ENCODE peak calls at places on chromosome 10, in five cellular contexts. One of them, this sample, is unnamed.

GRCh38 chr10:77195101-77195500 is 442.5 kb downstream of the KCNMA1 start:
- DNase-seq in GM06990: no peak
- DNase-seq in WERI-Rb-1: no peak
- DNase-seq in mesothelial cell of epicardium: no peak
- DNase-seq in choroid plexus epithelial cell: peak
- DNase-seq in this sample: no peak

GRCh38 chr10:122258136-122259074 is 12.7 kb upstream of the BTBD16 start:
- DNase-seq in GM06990: no peak
- DNase-seq in WERI-Rb-1: no peak
- DNase-seq in mesothelial cell of epicardium: no peak
- DNase-seq in choroid plexus epithelial cell: peak
- DNase-seq in this sample: no peak

GRCh38 chr10:98308602-98309365 is 40.8 kb upstream of the LOXL4 start:
- DNase-seq in GM06990: no peak
- DNase-seq in WERI-Rb-1: peak
- DNase-seq in mesothelial cell of epicardium: no peak
- DNase-seq in choroid plexus epithelial cell: peak
- DNase-seq in this sample: no peak

GRCh38 chr10:452512-453504 is 236.7 kb downstream of the DIP2C start:
- DNase-seq in GM06990: no peak
- DNase-seq in WERI-Rb-1: peak
- DNase-seq in mesothelial cell of epicardium: no peak
- DNase-seq in choroid plexus epithelial cell: peak
- DNase-seq in this sample: no peak

GRCh38 chr10:108461976-108462375 is 1297.5 kb upstream of the SORCS1 start:
- DNase-seq in GM06990: no peak
- DNase-seq in WERI-Rb-1: no peak
- DNase-seq in mesothelial cell of epicardium: no peak
- DNase-seq in choroid plexus epithelial cell: no peak
- DNase-seq in this sample: no peak

GRCh38 chr10:107653832-107654287 is 489.4 kb upstream of the SORCS1 start:
- DNase-seq in GM06990: peak
- DNase-seq in WERI-Rb-1: peak
- DNase-seq in mesothelial cell of epicardium: no peak
- DNase-seq in choroid plexus epithelial cell: peak
- DNase-seq in this sample: no peak

GRCh38 chr10:96833220-96834001 is 1.3 kb downstream of the LCOR start:
- DNase-seq in GM06990: peak
- DNase-seq in WERI-Rb-1: peak
- DNase-seq in mesothelial cell of epicardium: peak
- DNase-seq in choroid plexus epithelial cell: peak
- DNase-seq in this sample: peak

GRCh38 chr10:6114299-6114698 is 25.5 kb downstream of the RBM17 start:
- DNase-seq in GM06990: no peak
- DNase-seq in WERI-Rb-1: no peak
- DNase-seq in mesothelial cell of epicardium: no peak
- DNase-seq in choroid plexus epithelial cell: no peak
- DNase-seq in this sample: no peak

GRCh38 chr10:133142523-133143199 is 17.4 kb upstream of the KNDC1 start:
- DNase-seq in GM06990: no peak
- DNase-seq in WERI-Rb-1: no peak
- DNase-seq in mesothelial cell of epicardium: no peak
- DNase-seq in choroid plexus epithelial cell: no peak
- DNase-seq in this sample: no peak

GRCh38 chr10:133070810-133071209 is 16.9 kb upstream of the ADGRA1 start:
- DNase-seq in GM06990: no peak
- DNase-seq in WERI-Rb-1: no peak
- DNase-seq in mesothelial cell of epicardium: no peak
- DNase-seq in choroid plexus epithelial cell: no peak
- DNase-seq in this sample: no peak

GRCh38 chr10:16910795-16911164 is 93.6 kb upstream of the RSU1 start:
- DNase-seq in GM06990: no peak
- DNase-seq in WERI-Rb-1: no peak
- DNase-seq in mesothelial cell of epicardium: no peak
- DNase-seq in choroid plexus epithelial cell: no peak
- DNase-seq in this sample: no peak

GRCh38 chr10:97843296-97843671 is 6.4 kb upstream of the GOLGA7B start:
- DNase-seq in GM06990: no peak
- DNase-seq in WERI-Rb-1: no peak
- DNase-seq in mesothelial cell of epicardium: no peak
- DNase-seq in choroid plexus epithelial cell: no peak
- DNase-seq in this sample: no peak

GRCh38 chr10:88117227-88117626 is 253.8 kb downstream of the PTEN start:
- DNase-seq in GM06990: no peak
- DNase-seq in WERI-Rb-1: no peak
- DNase-seq in mesothelial cell of epicardium: no peak
- DNase-seq in choroid plexus epithelial cell: no peak
- DNase-seq in this sample: no peak

GRCh38 chr10:88118769-88119559 is 255.5 kb downstream of the PTEN start:
- DNase-seq in GM06990: no peak
- DNase-seq in WERI-Rb-1: no peak
- DNase-seq in mesothelial cell of epicardium: no peak
- DNase-seq in choroid plexus epithelial cell: no peak
- DNase-seq in this sample: no peak

GRCh38 chr10:88120075-88120474 is 256.6 kb downstream of the PTEN start:
- DNase-seq in GM06990: no peak
- DNase-seq in WERI-Rb-1: no peak
- DNase-seq in mesothelial cell of epicardium: no peak
- DNase-seq in choroid plexus epithelial cell: no peak
- DNase-seq in this sample: no peak

GRCh38 chr10:88116491-88116890 is 253.1 kb downstream of the PTEN start:
- DNase-seq in GM06990: no peak
- DNase-seq in WERI-Rb-1: no peak
- DNase-seq in mesothelial cell of epicardium: no peak
- DNase-seq in choroid plexus epithelial cell: no peak
- DNase-seq in this sample: no peak

DNA sequence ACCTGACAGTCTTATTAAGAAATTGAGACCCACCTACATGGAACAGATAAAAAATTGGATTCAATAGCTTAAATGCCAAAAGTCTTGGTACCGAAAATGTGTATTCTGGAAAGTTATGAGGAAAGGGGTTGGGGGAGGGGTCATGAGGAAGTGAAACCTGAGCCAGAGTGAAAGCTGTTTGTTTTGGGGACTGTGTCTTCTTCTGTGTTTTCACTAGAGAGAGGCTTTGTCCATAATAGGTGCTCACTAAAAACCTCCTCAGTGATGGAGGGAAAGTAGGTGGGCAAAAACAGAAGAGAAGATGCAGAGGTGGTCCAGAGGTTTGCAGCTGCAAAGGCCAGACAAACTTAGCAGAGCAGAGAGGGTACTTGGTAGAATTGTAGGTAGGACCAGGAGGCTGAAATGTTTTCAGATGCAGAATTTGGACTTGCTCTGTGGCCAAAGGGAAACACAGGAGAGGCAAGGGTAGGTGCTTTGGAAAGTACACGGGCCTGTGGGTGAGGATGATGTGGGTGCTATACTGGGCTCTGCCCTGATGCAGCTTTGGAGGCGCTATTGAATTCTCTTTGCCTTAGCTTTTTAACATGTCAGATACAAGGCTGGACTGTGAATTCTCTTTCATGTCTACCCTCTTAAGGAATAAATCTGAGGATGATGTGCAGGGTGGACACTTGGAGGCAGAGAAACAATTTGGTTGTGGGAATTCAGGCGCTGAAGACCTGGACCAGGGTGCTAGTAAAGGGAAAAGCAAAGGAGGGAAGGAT is 254.6 kb downstream of the PTEN start:
- DNase-seq in GM06990: peak
- DNase-seq in WERI-Rb-1: no peak
- DNase-seq in mesothelial cell of epicardium: no peak
- DNase-seq in choroid plexus epithelial cell: peak
- DNase-seq in this sample: no peak
- TF ChIP-seq CTCF in GM06990: peak
- TF ChIP-seq CTCF in WERI-Rb-1: peak
- TF ChIP-seq CTCF in mesothelial cell of epicardium: no peak
- TF ChIP-seq CTCF in choroid plexus epithelial cell: peak
- TF ChIP-seq CTCF in this sample: peak

DNA sequence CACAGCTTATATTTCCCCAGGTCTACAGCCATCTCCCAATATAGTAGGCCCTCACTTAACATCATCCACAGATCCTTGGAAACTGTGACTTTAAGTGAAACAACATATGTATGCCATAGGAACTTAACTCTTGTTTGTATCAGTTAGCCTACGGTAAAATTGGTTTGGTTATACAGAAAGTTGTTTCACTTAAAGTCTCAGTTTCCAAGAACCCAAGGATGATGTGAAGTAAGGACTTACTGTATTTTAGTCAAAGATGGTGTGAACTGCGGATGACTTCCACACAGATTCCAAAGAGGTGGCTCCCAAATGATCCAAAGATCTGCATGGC is 56.4 kb upstream of the MRLN start:
- DNase-seq in GM06990: no peak
- DNase-seq in WERI-Rb-1: no peak
- DNase-seq in mesothelial cell of epicardium: no peak
- DNase-seq in choroid plexus epithelial cell: no peak
- DNase-seq in this sample: no peak
- TF ChIP-seq CTCF in GM06990: no peak
- TF ChIP-seq CTCF in WERI-Rb-1: no peak
- TF ChIP-seq CTCF in mesothelial cell of epicardium: no peak
- TF ChIP-seq CTCF in choroid plexus epithelial cell: no peak
- TF ChIP-seq CTCF in this sample: peak

GRCh38 chr10:125001313-125002043 is 59.6 kb downstream of the ZRANB1 start:
- DNase-seq in GM06990: no peak
- DNase-seq in WERI-Rb-1: no peak
- DNase-seq in mesothelial cell of epicardium: no peak
- DNase-seq in choroid plexus epithelial cell: no peak
- DNase-seq in this sample: peak

GRCh38 chr10:124998624-124999291 is 56.8 kb downstream of the ZRANB1 start:
- DNase-seq in GM06990: no peak
- DNase-seq in WERI-Rb-1: no peak
- DNase-seq in mesothelial cell of epicardium: peak
- DNase-seq in choroid plexus epithelial cell: no peak
- DNase-seq in this sample: peak

GRCh38 chr10:124999433-125000365 is 57.8 kb downstream of the ZRANB1 start:
- DNase-seq in GM06990: no peak
- DNase-seq in WERI-Rb-1: no peak
- DNase-seq in mesothelial cell of epicardium: no peak
- DNase-seq in choroid plexus epithelial cell: peak
- DNase-seq in this sample: peak

GRCh38 chr10:125002044-125002422 is 60.1 kb downstream of the ZRANB1 start:
- DNase-seq in GM06990: no peak
- DNase-seq in WERI-Rb-1: no peak
- DNase-seq in mesothelial cell of epicardium: no peak
- DNase-seq in choroid plexus epithelial cell: no peak
- DNase-seq in this sample: no peak

DNA sequence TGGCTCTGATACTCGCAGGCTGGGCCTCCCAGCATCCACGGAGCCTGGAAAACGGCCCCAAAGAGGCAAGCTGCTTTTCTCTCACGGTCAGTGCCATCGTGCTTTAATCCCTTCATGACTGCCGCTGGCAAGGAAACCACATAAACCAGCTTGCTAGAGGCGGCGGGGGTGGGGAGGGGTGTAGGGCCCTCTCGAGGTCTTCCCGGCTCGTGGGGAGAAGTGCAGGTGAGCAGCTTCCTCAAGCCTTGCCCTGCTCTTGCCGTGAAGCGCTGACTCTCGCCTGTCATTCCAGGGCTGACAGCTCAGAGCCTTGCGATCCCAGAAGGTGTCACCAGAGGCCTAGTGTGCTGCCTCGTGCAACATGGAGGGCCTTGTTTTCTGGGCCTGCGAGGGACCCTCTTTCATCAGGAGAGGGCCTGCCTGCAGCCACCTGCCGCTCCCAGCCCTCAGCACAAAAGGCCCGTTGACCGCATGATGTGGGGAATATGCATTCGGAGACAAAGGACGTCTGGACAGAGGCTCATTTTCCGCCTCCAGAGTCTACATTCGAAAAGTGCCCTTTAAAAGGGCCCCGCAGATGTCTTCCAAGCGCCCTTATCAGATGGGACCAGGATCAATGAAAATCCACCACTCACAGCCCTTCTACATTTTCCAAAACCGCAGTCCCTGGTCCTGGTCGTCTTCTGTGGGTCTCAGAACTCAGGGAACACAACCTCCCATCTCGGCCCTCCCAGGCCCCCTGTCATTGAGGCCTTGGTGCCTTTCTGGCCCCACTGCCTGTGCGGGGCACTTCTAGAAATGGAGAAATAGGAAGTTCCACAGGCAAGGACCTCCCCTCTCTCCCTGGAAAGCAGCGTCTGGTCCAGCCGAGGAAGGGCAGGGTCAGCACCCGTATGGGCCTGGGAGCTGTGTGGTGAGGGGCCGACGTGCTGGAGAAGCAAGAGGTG is 58.7 kb downstream of the ZRANB1 start:
- DNase-seq in GM06990: no peak
- DNase-seq in WERI-Rb-1: peak
- DNase-seq in mesothelial cell of epicardium: no peak
- DNase-seq in choroid plexus epithelial cell: peak
- DNase-seq in this sample: peak
- TF ChIP-seq CTCF in GM06990: no peak
- TF ChIP-seq CTCF in WERI-Rb-1: peak
- TF ChIP-seq CTCF in mesothelial cell of epicardium: no peak
- TF ChIP-seq CTCF in choroid plexus epithelial cell: no peak
- TF ChIP-seq CTCF in this sample: peak

GRCh38 chr10:36683421-36683820 is 442.0 kb upstream of the ANKRD30A start:
- DNase-seq in GM06990: no peak
- DNase-seq in WERI-Rb-1: no peak
- DNase-seq in mesothelial cell of epicardium: no peak
- DNase-seq in choroid plexus epithelial cell: no peak
- DNase-seq in this sample: no peak
- TF ChIP-seq CTCF in GM06990: no peak
- TF ChIP-seq CTCF in WERI-Rb-1: no peak
- TF ChIP-seq CTCF in mesothelial cell of epicardium: no peak
- TF ChIP-seq CTCF in choroid plexus epithelial cell: no peak
- TF ChIP-seq CTCF in this sample: no peak

This sample was measured in type B pancreatic cell.